ENCODE peak calls at places on chromosomes 11 and 22, in five cellular contexts. One of them, this sample, is unnamed.

GRCh38 chr11:70569173-70569890 is 171.0 kb downstream of the CTTN start:
- DNase-seq in tibial artery: no peak
- DNase-seq in heart left ventricle: no peak
- DNase-seq in body of pancreas: no peak
- DNase-seq in effector memory CD4-positive, alpha-beta T cell: no peak
- DNase-seq in this sample: no peak

GRCh38 chr22:43465291-43466015 is 53.6 kb downstream of the MPPED1 start:
- DNase-seq in tibial artery: no peak
- DNase-seq in heart left ventricle: no peak
- DNase-seq in body of pancreas: no peak
- DNase-seq in effector memory CD4-positive, alpha-beta T cell: no peak
- DNase-seq in this sample: no peak

GRCh38 chr11:1570531-1570895 is 1.6 kb downstream of the DUSP8 start:
- DNase-seq in tibial artery: no peak
- DNase-seq in heart left ventricle: peak; percentile 8
- DNase-seq in body of pancreas: no peak
- DNase-seq in effector memory CD4-positive, alpha-beta T cell: no peak
- DNase-seq in this sample: no peak

GRCh38 chr11:17352925-17353227 is 1.3 kb downstream of the NCR3LG1 start:
- DNase-seq in tibial artery: no peak
- DNase-seq in heart left ventricle: peak; percentile 30
- DNase-seq in body of pancreas: peak; percentile 52
- DNase-seq in effector memory CD4-positive, alpha-beta T cell: peak; percentile 3
- DNase-seq in this sample: peak; percentile 37

GRCh38 chr11:96413408-96413807 is 23.6 kb downstream of the JRKL start:
- DNase-seq in tibial artery: no peak
- DNase-seq in heart left ventricle: no peak
- DNase-seq in body of pancreas: no peak
- DNase-seq in effector memory CD4-positive, alpha-beta T cell: no peak
- DNase-seq in this sample: no peak

GRCh38 chr11:221998-222789 is 13.9 kb downstream of the SIRT3 start:
- DNase-seq in tibial artery: no peak
- DNase-seq in heart left ventricle: no peak
- DNase-seq in body of pancreas: no peak
- DNase-seq in effector memory CD4-positive, alpha-beta T cell: no peak
- DNase-seq in this sample: no peak

GRCh38 chr11:3916962-3917361 is 61.5 kb downstream of the STIM1 start:
- DNase-seq in tibial artery: no peak
- DNase-seq in heart left ventricle: no peak
- DNase-seq in body of pancreas: no peak
- DNase-seq in effector memory CD4-positive, alpha-beta T cell: no peak
- DNase-seq in this sample: no peak

GRCh38 chr11:528815-529728 is 6.3 kb downstream of the HRAS start:
- DNase-seq in tibial artery: no peak
- DNase-seq in heart left ventricle: no peak
- DNase-seq in body of pancreas: no peak
- DNase-seq in effector memory CD4-positive, alpha-beta T cell: no peak
- DNase-seq in this sample: no peak

GRCh38 chr11:68601147-68601546 is 83.2 kb upstream of the GAL start:
- DNase-seq in tibial artery: no peak
- DNase-seq in heart left ventricle: no peak
- DNase-seq in body of pancreas: no peak
- DNase-seq in effector memory CD4-positive, alpha-beta T cell: no peak
- DNase-seq in this sample: no peak

GRCh38 chr11:118153516-118153915 is 893 bp upstream of the SCN4B start:
- DNase-seq in tibial artery: no peak
- DNase-seq in heart left ventricle: no peak
- DNase-seq in body of pancreas: no peak
- DNase-seq in effector memory CD4-positive, alpha-beta T cell: no peak
- DNase-seq in this sample: no peak

GRCh38 chr11:15725246-15725645 is 610.5 kb downstream of the INSC start:
- DNase-seq in tibial artery: no peak
- DNase-seq in heart left ventricle: no peak
- DNase-seq in body of pancreas: no peak
- DNase-seq in effector memory CD4-positive, alpha-beta T cell: no peak
- DNase-seq in this sample: no peak

GRCh38 chr11:65419773-65420481 is 2.7 kb upstream of the NEAT1 start:
- DNase-seq in tibial artery: peak; percentile 97
- DNase-seq in heart left ventricle: peak; percentile 93
- DNase-seq in body of pancreas: peak; percentile 96
- DNase-seq in effector memory CD4-positive, alpha-beta T cell: peak; percentile 55
- DNase-seq in this sample: peak; percentile 51

GRCh38 chr22:50562523-50563409 is at the start of gene SYCE3:
- DNase-seq in tibial artery: peak; percentile 95
- DNase-seq in heart left ventricle: peak; percentile 97
- DNase-seq in body of pancreas: peak; percentile 99
- DNase-seq in effector memory CD4-positive, alpha-beta T cell: peak; percentile 91
- DNase-seq in this sample: peak; percentile 96
- H3K27ac ChIP-seq in tibial artery: no peak within 1 kb of the TSS
- H3K27ac ChIP-seq in heart left ventricle: peak within 1 kb of the TSS; percentile 85
- H3K27ac ChIP-seq in body of pancreas: peak within 1 kb of the TSS; percentile 75
- H3K27ac ChIP-seq in effector memory CD4-positive, alpha-beta T cell: peak within 1 kb of the TSS; percentile 55
- H3K27ac ChIP-seq in this sample: peak within 1 kb of the TSS; percentile 67

GRCh38 chr22:46591890-46592289 is 28.3 kb upstream of the GRAMD4 start:
- DNase-seq in tibial artery: no peak
- DNase-seq in heart left ventricle: no peak
- DNase-seq in body of pancreas: no peak
- DNase-seq in effector memory CD4-positive, alpha-beta T cell: no peak
- DNase-seq in this sample: no peak

GRCh38 chr22:46590334-46590733 is 29.9 kb upstream of the GRAMD4 start:
- DNase-seq in tibial artery: no peak
- DNase-seq in heart left ventricle: peak; percentile 78
- DNase-seq in body of pancreas: no peak
- DNase-seq in effector memory CD4-positive, alpha-beta T cell: no peak
- DNase-seq in this sample: no peak

GRCh38 chr22:46589141-46589748 is 30.9 kb upstream of the GRAMD4 start:
- DNase-seq in tibial artery: no peak
- DNase-seq in heart left ventricle: no peak
- DNase-seq in body of pancreas: no peak
- DNase-seq in effector memory CD4-positive, alpha-beta T cell: no peak
- DNase-seq in this sample: no peak

GRCh38 chr22:46588279-46589140 is 31.7 kb upstream of the GRAMD4 start:
- DNase-seq in tibial artery: no peak
- DNase-seq in heart left ventricle: peak; percentile 73
- DNase-seq in body of pancreas: no peak
- DNase-seq in effector memory CD4-positive, alpha-beta T cell: no peak
- DNase-seq in this sample: no peak

GRCh38 chr22:46589871-46590271 is 30.3 kb upstream of the GRAMD4 start:
- DNase-seq in tibial artery: no peak
- DNase-seq in heart left ventricle: no peak
- DNase-seq in body of pancreas: no peak
- DNase-seq in effector memory CD4-positive, alpha-beta T cell: no peak
- DNase-seq in this sample: no peak
- H3K4me1 ChIP-seq in tibial artery: no peaks in the 10 kb centered on the region
- H3K4me1 ChIP-seq in heart left ventricle: peaks cover 56% of the 10 kb centered on the region
- H3K4me1 ChIP-seq in body of pancreas: peaks cover 4% of the 10 kb centered on the region
- H3K4me1 ChIP-seq in effector memory CD4-positive, alpha-beta T cell: peaks cover 7% of the 10 kb centered on the region
- H3K4me1 ChIP-seq in this sample: peaks cover 22% of the 10 kb centered on the region

DNA sequence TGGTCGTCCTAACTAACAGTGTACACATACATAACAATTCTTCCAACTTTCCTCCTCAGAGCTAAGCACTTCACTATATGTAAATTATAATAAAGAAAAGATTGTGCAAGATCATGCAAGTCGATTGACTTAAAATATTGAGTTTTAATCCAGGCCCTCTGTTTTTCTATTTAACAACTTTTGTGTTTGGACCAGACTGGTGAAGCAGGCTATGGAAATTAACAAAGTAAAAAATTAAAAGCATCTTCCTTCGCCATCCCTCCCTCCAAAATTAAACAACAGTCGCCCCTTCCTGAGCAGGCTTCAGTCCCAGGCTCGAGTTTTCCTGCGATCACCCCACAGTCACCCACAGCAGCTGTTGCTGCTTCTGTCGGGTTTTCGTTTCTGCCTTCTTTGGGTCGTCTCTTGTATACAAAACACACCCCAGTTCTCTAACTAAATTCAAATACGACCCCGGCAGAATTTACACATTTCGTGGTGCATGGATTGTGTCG is 4.7 kb downstream of the ALX4 start:
- DNase-seq in tibial artery: no peak
- DNase-seq in heart left ventricle: no peak
- DNase-seq in body of pancreas: no peak
- DNase-seq in effector memory CD4-positive, alpha-beta T cell: no peak
- DNase-seq in this sample: no peak
- H3K4me3 ChIP-seq in tibial artery: peak overlapping the region; percentile 33
- H3K4me3 ChIP-seq in heart left ventricle: peak overlapping the region; percentile 66
- H3K4me3 ChIP-seq in body of pancreas: peak overlapping the region; percentile 64
- H3K4me3 ChIP-seq in effector memory CD4-positive, alpha-beta T cell: peak overlapping the region; percentile 79
- H3K4me3 ChIP-seq in this sample: peak overlapping the region; percentile 57

GRCh38 chr11:112778091-112778889 is 182.9 kb upstream of the NCAM1 start:
- DNase-seq in tibial artery: no peak
- DNase-seq in heart left ventricle: no peak
- DNase-seq in body of pancreas: no peak
- DNase-seq in effector memory CD4-positive, alpha-beta T cell: no peak
- DNase-seq in this sample: no peak
- H3K27ac ChIP-seq in tibial artery: no peak overlapping the region
- H3K27ac ChIP-seq in heart left ventricle: peak overlapping the region; percentile 66
- H3K27ac ChIP-seq in body of pancreas: no peak overlapping the region
- H3K27ac ChIP-seq in effector memory CD4-positive, alpha-beta T cell: no peak overlapping the region
- H3K27ac ChIP-seq in this sample: no peak overlapping the region

DNA sequence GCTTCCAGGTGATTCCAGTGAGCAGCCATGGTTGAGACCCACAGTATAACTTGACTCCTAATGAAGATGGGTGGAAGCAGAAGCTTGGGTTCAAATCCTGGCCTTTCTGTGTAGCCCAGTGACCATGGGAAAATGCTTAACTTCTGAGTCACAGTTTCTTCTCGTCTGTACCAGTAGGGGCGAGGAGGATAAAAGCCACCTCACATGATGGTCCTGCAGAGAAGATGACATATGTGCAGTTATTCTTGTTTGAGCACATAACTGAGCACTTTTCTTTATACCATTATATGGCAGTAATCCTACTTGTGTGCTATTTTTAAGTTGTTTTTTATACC is 5.0 kb downstream of the TMEM109 start:
- DNase-seq in tibial artery: no peak
- DNase-seq in heart left ventricle: no peak
- DNase-seq in body of pancreas: no peak
- DNase-seq in effector memory CD4-positive, alpha-beta T cell: no peak
- DNase-seq in this sample: no peak
- H3K4me1 ChIP-seq in tibial artery: peaks cover 17% of the 10 kb centered on the region
- H3K4me1 ChIP-seq in heart left ventricle: peaks cover 30% of the 10 kb centered on the region
- H3K4me1 ChIP-seq in body of pancreas: peaks cover 37% of the 10 kb centered on the region
- H3K4me1 ChIP-seq in effector memory CD4-positive, alpha-beta T cell: peaks cover 17% of the 10 kb centered on the region
- H3K4me1 ChIP-seq in this sample: peaks cover 23% of the 10 kb centered on the region

GRCh38 chr11:72793081-72793451 is 781 bp downstream of the STARD10 start:
- DNase-seq in tibial artery: no peak
- DNase-seq in heart left ventricle: no peak
- DNase-seq in body of pancreas: no peak
- DNase-seq in effector memory CD4-positive, alpha-beta T cell: no peak
- DNase-seq in this sample: no peak
- H3K4me3 ChIP-seq in tibial artery: peak overlapping the region; percentile 55
- H3K4me3 ChIP-seq in heart left ventricle: peak overlapping the region; percentile 74
- H3K4me3 ChIP-seq in body of pancreas: no peak overlapping the region
- H3K4me3 ChIP-seq in effector memory CD4-positive, alpha-beta T cell: peak overlapping the region; percentile 74
- H3K4me3 ChIP-seq in this sample: peak overlapping the region; percentile 89

DNA sequence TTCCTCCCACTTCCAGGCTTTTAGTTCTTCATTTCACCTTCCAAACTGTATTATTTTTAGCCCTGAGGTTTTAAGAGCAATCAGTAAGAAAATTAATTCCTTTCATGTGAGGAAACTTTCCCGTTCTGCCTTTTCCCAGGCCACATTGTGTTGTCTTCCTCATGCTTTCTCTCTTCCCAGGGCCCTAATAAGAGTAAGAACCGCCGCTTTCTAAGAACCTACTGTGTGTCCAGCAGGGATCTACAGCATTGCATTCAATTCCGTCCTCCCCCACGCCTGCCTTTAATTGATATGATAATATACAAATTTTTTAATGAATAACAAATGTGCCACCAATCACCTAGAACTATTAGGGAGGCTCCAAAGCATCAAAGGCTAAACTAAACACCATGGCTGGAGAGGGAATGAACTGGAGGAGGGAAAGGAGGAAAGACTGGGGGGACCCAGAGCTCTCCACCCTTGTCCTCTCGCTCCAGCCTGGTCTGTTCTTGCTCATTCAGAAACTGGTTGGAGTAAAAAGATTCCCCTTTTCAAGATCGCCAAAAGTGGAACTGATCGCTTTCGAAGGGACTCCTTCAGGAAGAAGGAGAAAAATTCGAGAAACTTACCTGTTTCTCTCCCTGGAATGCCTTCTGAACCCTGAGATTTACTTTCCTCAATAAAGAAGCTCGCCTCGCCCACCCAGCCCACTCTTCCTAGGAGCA is 46.8 kb downstream of the OR4D9 start:
- DNase-seq in tibial artery: no peak
- DNase-seq in heart left ventricle: no peak
- DNase-seq in body of pancreas: no peak
- DNase-seq in effector memory CD4-positive, alpha-beta T cell: no peak
- DNase-seq in this sample: no peak
- H3K27ac ChIP-seq in tibial artery: peak overlapping the region; percentile 59
- H3K27ac ChIP-seq in heart left ventricle: no peak overlapping the region
- H3K27ac ChIP-seq in body of pancreas: no peak overlapping the region
- H3K27ac ChIP-seq in effector memory CD4-positive, alpha-beta T cell: no peak overlapping the region
- H3K27ac ChIP-seq in this sample: no peak overlapping the region

This sample was measured in naive thymus-derived CD4-positive, alpha-beta T cell.